ENCODE peak calls at places on chromosome 19, in ten cellular contexts. One of them, this sample, is unnamed.

GRCh38 chr19:46404884-46405658 is 8.3 kb downstream of the CCDC8 start:
- DNase-seq in Kasumi-1: no peak
- DNase-seq in HTR-8/SVneo: no peak
- DNase-seq in cerebellar nuclear complex: no peak
- DNase-seq in stimulated activated CD4-positive, alpha-beta T cell treated with anti-CD3 and anti-CD28 coated beads, Interleukin-1b, Interleukin-23, amount 100 ng/mL, for 24 hours: no peak
- DNase-seq in gastrocnemius medialis: no peak
- DNase-seq in T-helper 17 cell: no peak
- DNase-seq in activated naive CD8-positive, alpha-beta T cell treated with anti-CD3 and anti-CD28 coated beads for 36 hours: no peak
- DNase-seq in ACHN: peak; percentile 88
- DNase-seq in NCI-H1092: no peak
- DNase-seq in this sample: peak; percentile 56

GRCh38 chr19:18674616-18675015 is 8.9 kb upstream of the CRTC1 start:
- DNase-seq in Kasumi-1: no peak
- DNase-seq in cerebellar nuclear complex: no peak
- DNase-seq in activated naive CD8-positive, alpha-beta T cell treated with anti-CD3 and anti-CD28 coated beads for 36 hours: no peak
- DNase-seq in HTR-8/SVneo: no peak
- DNase-seq in T-helper 17 cell: no peak
- DNase-seq in ACHN: no peak
- DNase-seq in NCI-H1092: no peak
- DNase-seq in gastrocnemius medialis: peak; percentile 58
- DNase-seq in stimulated activated CD4-positive, alpha-beta T cell treated with anti-CD3 and anti-CD28 coated beads, Interleukin-1b, Interleukin-23, amount 100 ng/mL, for 24 hours: no peak
- DNase-seq in this sample: no peak

GRCh38 chr19:34666958-34667265 is 10.0 kb downstream of the SCGB2B2 start:
- DNase-seq in T-helper 17 cell: no peak
- DNase-seq in ACHN: no peak
- DNase-seq in stimulated activated CD4-positive, alpha-beta T cell treated with anti-CD3 and anti-CD28 coated beads, Interleukin-1b, Interleukin-23, amount 100 ng/mL, for 24 hours: no peak
- DNase-seq in Kasumi-1: no peak
- DNase-seq in gastrocnemius medialis: no peak
- DNase-seq in HTR-8/SVneo: no peak
- DNase-seq in activated naive CD8-positive, alpha-beta T cell treated with anti-CD3 and anti-CD28 coated beads for 36 hours: no peak
- DNase-seq in cerebellar nuclear complex: no peak
- DNase-seq in NCI-H1092: no peak
- DNase-seq in this sample: no peak

GRCh38 chr19:10881403-10882107 is 10.2 kb downstream of the CARM1 start:
- DNase-seq in T-helper 17 cell: no peak
- DNase-seq in Kasumi-1: no peak
- DNase-seq in HTR-8/SVneo: no peak
- DNase-seq in gastrocnemius medialis: peak; percentile 36
- DNase-seq in activated naive CD8-positive, alpha-beta T cell treated with anti-CD3 and anti-CD28 coated beads for 36 hours: no peak
- DNase-seq in NCI-H1092: no peak
- DNase-seq in cerebellar nuclear complex: no peak
- DNase-seq in stimulated activated CD4-positive, alpha-beta T cell treated with anti-CD3 and anti-CD28 coated beads, Interleukin-1b, Interleukin-23, amount 100 ng/mL, for 24 hours: no peak
- DNase-seq in ACHN: no peak
- DNase-seq in this sample: no peak

GRCh38 chr19:30359936-30360335 is 12.2 kb upstream of the ZNF536 start:
- DNase-seq in NCI-H1092: no peak
- DNase-seq in cerebellar nuclear complex: no peak
- DNase-seq in ACHN: no peak
- DNase-seq in stimulated activated CD4-positive, alpha-beta T cell treated with anti-CD3 and anti-CD28 coated beads, Interleukin-1b, Interleukin-23, amount 100 ng/mL, for 24 hours: no peak
- DNase-seq in Kasumi-1: no peak
- DNase-seq in activated naive CD8-positive, alpha-beta T cell treated with anti-CD3 and anti-CD28 coated beads for 36 hours: no peak
- DNase-seq in HTR-8/SVneo: no peak
- DNase-seq in gastrocnemius medialis: no peak
- DNase-seq in T-helper 17 cell: no peak
- DNase-seq in this sample: no peak

GRCh38 chr19:3646336-3647092 is 19.9 kb upstream of the CACTIN start:
- DNase-seq in T-helper 17 cell: no peak
- DNase-seq in activated naive CD8-positive, alpha-beta T cell treated with anti-CD3 and anti-CD28 coated beads for 36 hours: no peak
- DNase-seq in HTR-8/SVneo: no peak
- DNase-seq in cerebellar nuclear complex: no peak
- DNase-seq in Kasumi-1: no peak
- DNase-seq in ACHN: no peak
- DNase-seq in gastrocnemius medialis: no peak
- DNase-seq in stimulated activated CD4-positive, alpha-beta T cell treated with anti-CD3 and anti-CD28 coated beads, Interleukin-1b, Interleukin-23, amount 100 ng/mL, for 24 hours: no peak
- DNase-seq in NCI-H1092: no peak
- DNase-seq in this sample: no peak

GRCh38 chr19:31314849-31315620 is 34.2 kb downstream of the TSHZ3 start:
- DNase-seq in cerebellar nuclear complex: no peak
- DNase-seq in activated naive CD8-positive, alpha-beta T cell treated with anti-CD3 and anti-CD28 coated beads for 36 hours: no peak
- DNase-seq in NCI-H1092: no peak
- DNase-seq in ACHN: no peak
- DNase-seq in T-helper 17 cell: no peak
- DNase-seq in HTR-8/SVneo: no peak
- DNase-seq in stimulated activated CD4-positive, alpha-beta T cell treated with anti-CD3 and anti-CD28 coated beads, Interleukin-1b, Interleukin-23, amount 100 ng/mL, for 24 hours: no peak
- DNase-seq in gastrocnemius medialis: no peak
- DNase-seq in Kasumi-1: no peak
- DNase-seq in this sample: no peak

GRCh38 chr19:45717983-45718650 is 12.6 kb downstream of the FBXO46 start:
- DNase-seq in T-helper 17 cell: no peak
- DNase-seq in Kasumi-1: no peak
- DNase-seq in activated naive CD8-positive, alpha-beta T cell treated with anti-CD3 and anti-CD28 coated beads for 36 hours: no peak
- DNase-seq in HTR-8/SVneo: no peak
- DNase-seq in cerebellar nuclear complex: no peak
- DNase-seq in ACHN: no peak
- DNase-seq in stimulated activated CD4-positive, alpha-beta T cell treated with anti-CD3 and anti-CD28 coated beads, Interleukin-1b, Interleukin-23, amount 100 ng/mL, for 24 hours: no peak
- DNase-seq in gastrocnemius medialis: peak; percentile 56
- DNase-seq in NCI-H1092: no peak
- DNase-seq in this sample: no peak

GRCh38 chr19:30781047-30781446 is 408.9 kb downstream of the ZNF536 start:
- DNase-seq in activated naive CD8-positive, alpha-beta T cell treated with anti-CD3 and anti-CD28 coated beads for 36 hours: no peak
- DNase-seq in T-helper 17 cell: no peak
- DNase-seq in HTR-8/SVneo: no peak
- DNase-seq in NCI-H1092: no peak
- DNase-seq in ACHN: no peak
- DNase-seq in Kasumi-1: no peak
- DNase-seq in gastrocnemius medialis: no peak
- DNase-seq in cerebellar nuclear complex: no peak
- DNase-seq in stimulated activated CD4-positive, alpha-beta T cell treated with anti-CD3 and anti-CD28 coated beads, Interleukin-1b, Interleukin-23, amount 100 ng/mL, for 24 hours: no peak
- DNase-seq in this sample: no peak

GRCh38 chr19:9917322-9917721 is 19.0 kb downstream of the OLFM2 start:
- DNase-seq in Kasumi-1: peak; percentile 72
- DNase-seq in stimulated activated CD4-positive, alpha-beta T cell treated with anti-CD3 and anti-CD28 coated beads, Interleukin-1b, Interleukin-23, amount 100 ng/mL, for 24 hours: no peak
- DNase-seq in T-helper 17 cell: no peak
- DNase-seq in NCI-H1092: no peak
- DNase-seq in activated naive CD8-positive, alpha-beta T cell treated with anti-CD3 and anti-CD28 coated beads for 36 hours: no peak
- DNase-seq in HTR-8/SVneo: peak; percentile 83
- DNase-seq in cerebellar nuclear complex: no peak
- DNase-seq in gastrocnemius medialis: no peak
- DNase-seq in ACHN: peak; percentile 37
- DNase-seq in this sample: no peak

GRCh38 chr19:49222528-49222927 is 64.9 kb downstream of the TRPM4 start:
- DNase-seq in stimulated activated CD4-positive, alpha-beta T cell treated with anti-CD3 and anti-CD28 coated beads, Interleukin-1b, Interleukin-23, amount 100 ng/mL, for 24 hours: no peak
- DNase-seq in cerebellar nuclear complex: no peak
- DNase-seq in gastrocnemius medialis: no peak
- DNase-seq in T-helper 17 cell: no peak
- DNase-seq in Kasumi-1: no peak
- DNase-seq in HTR-8/SVneo: no peak
- DNase-seq in ACHN: no peak
- DNase-seq in NCI-H1092: no peak
- DNase-seq in activated naive CD8-positive, alpha-beta T cell treated with anti-CD3 and anti-CD28 coated beads for 36 hours: no peak
- DNase-seq in this sample: no peak

GRCh38 chr19:7739801-7740659 is 7.3 kb downstream of the CD209 start:
- DNase-seq in HTR-8/SVneo: no peak
- DNase-seq in activated naive CD8-positive, alpha-beta T cell treated with anti-CD3 and anti-CD28 coated beads for 36 hours: no peak
- DNase-seq in T-helper 17 cell: no peak
- DNase-seq in stimulated activated CD4-positive, alpha-beta T cell treated with anti-CD3 and anti-CD28 coated beads, Interleukin-1b, Interleukin-23, amount 100 ng/mL, for 24 hours: no peak
- DNase-seq in Kasumi-1: no peak
- DNase-seq in cerebellar nuclear complex: no peak
- DNase-seq in NCI-H1092: no peak
- DNase-seq in ACHN: no peak
- DNase-seq in gastrocnemius medialis: no peak
- DNase-seq in this sample: no peak

GRCh38 chr19:49333426-49334288 is 1.5 kb upstream of the CD37 start:
- DNase-seq in NCI-H1092: no peak
- DNase-seq in ACHN: no peak
- DNase-seq in T-helper 17 cell: peak; percentile 47
- DNase-seq in gastrocnemius medialis: no peak
- DNase-seq in activated naive CD8-positive, alpha-beta T cell treated with anti-CD3 and anti-CD28 coated beads for 36 hours: peak; percentile 71
- DNase-seq in Kasumi-1: peak; percentile 63
- DNase-seq in cerebellar nuclear complex: no peak
- DNase-seq in HTR-8/SVneo: no peak
- DNase-seq in stimulated activated CD4-positive, alpha-beta T cell treated with anti-CD3 and anti-CD28 coated beads, Interleukin-1b, Interleukin-23, amount 100 ng/mL, for 24 hours: peak; percentile 27
- DNase-seq in this sample: peak; percentile 65

GRCh38 chr19:57302020-57302465 is 18.2 kb upstream of the ZNF543 start:
- DNase-seq in cerebellar nuclear complex: no peak
- DNase-seq in gastrocnemius medialis: peak; percentile 91
- DNase-seq in activated naive CD8-positive, alpha-beta T cell treated with anti-CD3 and anti-CD28 coated beads for 36 hours: no peak
- DNase-seq in NCI-H1092: no peak
- DNase-seq in ACHN: peak; percentile 25
- DNase-seq in stimulated activated CD4-positive, alpha-beta T cell treated with anti-CD3 and anti-CD28 coated beads, Interleukin-1b, Interleukin-23, amount 100 ng/mL, for 24 hours: no peak
- DNase-seq in T-helper 17 cell: no peak
- DNase-seq in HTR-8/SVneo: no peak
- DNase-seq in Kasumi-1: no peak
- DNase-seq in this sample: no peak

GRCh38 chr19:44367024-44367423 is 10.5 kb upstream of the ZNF112 start:
- DNase-seq in stimulated activated CD4-positive, alpha-beta T cell treated with anti-CD3 and anti-CD28 coated beads, Interleukin-1b, Interleukin-23, amount 100 ng/mL, for 24 hours: no peak
- DNase-seq in HTR-8/SVneo: no peak
- DNase-seq in gastrocnemius medialis: no peak
- DNase-seq in activated naive CD8-positive, alpha-beta T cell treated with anti-CD3 and anti-CD28 coated beads for 36 hours: no peak
- DNase-seq in Kasumi-1: no peak
- DNase-seq in T-helper 17 cell: no peak
- DNase-seq in ACHN: no peak
- DNase-seq in NCI-H1092: no peak
- DNase-seq in cerebellar nuclear complex: no peak
- DNase-seq in this sample: no peak

GRCh38 chr19:15448778-15449619 is 757 bp downstream of the WIZ start:
- DNase-seq in activated naive CD8-positive, alpha-beta T cell treated with anti-CD3 and anti-CD28 coated beads for 36 hours: no peak
- DNase-seq in Kasumi-1: no peak
- DNase-seq in T-helper 17 cell: no peak
- DNase-seq in ACHN: no peak
- DNase-seq in gastrocnemius medialis: peak; percentile 30
- DNase-seq in cerebellar nuclear complex: no peak
- DNase-seq in stimulated activated CD4-positive, alpha-beta T cell treated with anti-CD3 and anti-CD28 coated beads, Interleukin-1b, Interleukin-23, amount 100 ng/mL, for 24 hours: no peak
- DNase-seq in HTR-8/SVneo: no peak
- DNase-seq in NCI-H1092: no peak
- DNase-seq in this sample: peak; percentile 69

GRCh38 chr19:49019242-49019932 is 2.5 kb upstream of the LHB start:
- DNase-seq in T-helper 17 cell: peak; percentile 60
- DNase-seq in activated naive CD8-positive, alpha-beta T cell treated with anti-CD3 and anti-CD28 coated beads for 36 hours: peak; percentile 58
- DNase-seq in cerebellar nuclear complex: no peak
- DNase-seq in gastrocnemius medialis: peak; percentile 70
- DNase-seq in NCI-H1092: peak; percentile 10
- DNase-seq in Kasumi-1: peak; percentile 23
- DNase-seq in stimulated activated CD4-positive, alpha-beta T cell treated with anti-CD3 and anti-CD28 coated beads, Interleukin-1b, Interleukin-23, amount 100 ng/mL, for 24 hours: peak; percentile 43
- DNase-seq in ACHN: peak; percentile 77
- DNase-seq in HTR-8/SVneo: no peak
- DNase-seq in this sample: peak; percentile 84

GRCh38 chr19:12733369-12733896 is 1.1 kb downstream of the TRIR start:
- DNase-seq in ACHN: peak; percentile 34
- DNase-seq in HTR-8/SVneo: no peak
- DNase-seq in gastrocnemius medialis: no peak
- DNase-seq in activated naive CD8-positive, alpha-beta T cell treated with anti-CD3 and anti-CD28 coated beads for 36 hours: peak; percentile 70
- DNase-seq in stimulated activated CD4-positive, alpha-beta T cell treated with anti-CD3 and anti-CD28 coated beads, Interleukin-1b, Interleukin-23, amount 100 ng/mL, for 24 hours: peak; percentile 26
- DNase-seq in Kasumi-1: peak; percentile 73
- DNase-seq in T-helper 17 cell: no peak
- DNase-seq in cerebellar nuclear complex: no peak
- DNase-seq in NCI-H1092: no peak
- DNase-seq in this sample: peak; percentile 69

GRCh38 chr19:48271531-48272151 is 1.8 kb downstream of the ZNF114 start:
- DNase-seq in activated naive CD8-positive, alpha-beta T cell treated with anti-CD3 and anti-CD28 coated beads for 36 hours: peak; percentile 21
- DNase-seq in NCI-H1092: no peak
- DNase-seq in T-helper 17 cell: no peak
- DNase-seq in Kasumi-1: peak; percentile 37
- DNase-seq in ACHN: peak; percentile 35
- DNase-seq in HTR-8/SVneo: no peak
- DNase-seq in stimulated activated CD4-positive, alpha-beta T cell treated with anti-CD3 and anti-CD28 coated beads, Interleukin-1b, Interleukin-23, amount 100 ng/mL, for 24 hours: no peak
- DNase-seq in gastrocnemius medialis: no peak
- DNase-seq in cerebellar nuclear complex: no peak
- DNase-seq in this sample: peak; percentile 60

GRCh38 chr19:51783373-51783772 is 11.6 kb upstream of the FPR3 start:
- DNase-seq in activated naive CD8-positive, alpha-beta T cell treated with anti-CD3 and anti-CD28 coated beads for 36 hours: peak; percentile 3
- DNase-seq in NCI-H1092: no peak
- DNase-seq in ACHN: peak; percentile 13
- DNase-seq in cerebellar nuclear complex: no peak
- DNase-seq in HTR-8/SVneo: no peak
- DNase-seq in T-helper 17 cell: no peak
- DNase-seq in gastrocnemius medialis: no peak
- DNase-seq in stimulated activated CD4-positive, alpha-beta T cell treated with anti-CD3 and anti-CD28 coated beads, Interleukin-1b, Interleukin-23, amount 100 ng/mL, for 24 hours: no peak
- DNase-seq in Kasumi-1: peak; percentile 95
- DNase-seq in this sample: no peak

GRCh38 chr19:844300-844971 is 3.6 kb downstream of the PRTN3 start:
- DNase-seq in Kasumi-1: no peak
- DNase-seq in ACHN: no peak
- DNase-seq in cerebellar nuclear complex: no peak
- DNase-seq in stimulated activated CD4-positive, alpha-beta T cell treated with anti-CD3 and anti-CD28 coated beads, Interleukin-1b, Interleukin-23, amount 100 ng/mL, for 24 hours: no peak
- DNase-seq in activated naive CD8-positive, alpha-beta T cell treated with anti-CD3 and anti-CD28 coated beads for 36 hours: no peak
- DNase-seq in NCI-H1092: no peak
- DNase-seq in HTR-8/SVneo: no peak
- DNase-seq in gastrocnemius medialis: no peak
- DNase-seq in T-helper 17 cell: no peak
- DNase-seq in this sample: no peak

GRCh38 chr19:2986951-2987491 is 9.7 kb downstream of the TLE6 start:
- DNase-seq in cerebellar nuclear complex: no peak
- DNase-seq in Kasumi-1: no peak
- DNase-seq in HTR-8/SVneo: no peak
- DNase-seq in T-helper 17 cell: no peak
- DNase-seq in NCI-H1092: peak; percentile 82
- DNase-seq in gastrocnemius medialis: no peak
- DNase-seq in activated naive CD8-positive, alpha-beta T cell treated with anti-CD3 and anti-CD28 coated beads for 36 hours: no peak
- DNase-seq in stimulated activated CD4-positive, alpha-beta T cell treated with anti-CD3 and anti-CD28 coated beads, Interleukin-1b, Interleukin-23, amount 100 ng/mL, for 24 hours: no peak
- DNase-seq in ACHN: no peak
- DNase-seq in this sample: peak; percentile 34

This sample was measured in GM13976.